ENCODE peak calls at places on chromosomes 11 and 22, in ten cellular contexts. K, F, J, I, O, S, N, R, L and T are unnamed samples.

GRCh38 chr22:32531955-32532818 is 57.6 kb downstream of the FBXO7 start:
- DNase-seq in K (no peak), F (no peak), J (peak; percentile 86), I (no peak), O (no peak), S (no peak), N (peak; percentile 96), R (no peak), L (peak; percentile 92), T (peak; percentile 89)

GRCh38 chr11:7904910-7905309 is 26.2 kb downstream of the OR10A6 start:
- DNase-seq in K (no peak), F (no peak), J (no peak), I (no peak), O (no peak), S (no peak), N (no peak), R (no peak), L (no peak), T (peak; percentile 65)

GRCh38 chr11:61949169-61950034 is 749 bp upstream of the BEST1 start:
- DNase-seq in K (no peak), F (no peak), J (peak; percentile 76), I (no peak), O (peak; percentile 79), S (peak; percentile 81), N (peak; percentile 86), R (peak; percentile 42), L (peak; percentile 95), T (peak; percentile 65)

GRCh38 chr22:47567741-47568140 is 805.3 kb downstream of the TBC1D22A start:
- DNase-seq in K (no peak), F (no peak), J (no peak), I (no peak), O (no peak), S (peak; percentile 10), N (peak; percentile 21), R (no peak), L (no peak), T (no peak)

GRCh38 chr11:1772270-1773130 is 8.8 kb upstream of the CTSD start:
- DNase-seq in K (peak; percentile 35), F (peak; percentile 29), J (no peak), I (no peak), O (no peak), S (no peak), N (peak; percentile 92), R (no peak), L (peak; percentile 79), T (peak; percentile 94)

GRCh38 chr22:30390974-30391691 is 3.9 kb upstream of the RNF215 start:
- DNase-seq in K (peak; percentile 59), F (peak; percentile 44), J (no peak), I (peak; percentile 76), O (peak; percentile 52), S (peak; percentile 77), N (peak; percentile 75), R (peak; percentile 87), L (no peak), T (peak; percentile 85)

GRCh38 chr11:11569936-11570491 is 51.8 kb downstream of the GALNT18 start:
- DNase-seq in K (no peak), F (no peak), J (peak; percentile 28), I (no peak), O (no peak), S (no peak), N (no peak), R (no peak), L (peak; percentile 54), T (no peak)

GRCh38 chr11:77147668-77148321 is 19.7 kb downstream of the MYO7A start:
- DNase-seq in K (no peak), F (no peak), J (no peak), I (no peak), O (no peak), S (no peak), N (no peak), R (peak; percentile 53), L (no peak), T (peak; percentile 13)

GRCh38 chr11:2098691-2099522 is 40.3 kb downstream of the IGF2 start:
- DNase-seq in K (no peak), F (no peak), J (no peak), I (no peak), O (no peak), S (no peak), N (no peak), R (no peak), L (no peak), T (no peak)

GRCh38 chr11:123755813-123756212 is 1.5 kb upstream of the OR6X1 start:
- DNase-seq in K (no peak), F (no peak), J (no peak), I (no peak), O (no peak), S (no peak), N (no peak), R (no peak), L (no peak), T (no peak)

GRCh38 chr11:8082391-8083087 is 1.5 kb downstream of the TUB start:
- DNase-seq in K (no peak), F (no peak), J (no peak), I (no peak), O (no peak), S (no peak), N (no peak), R (no peak), L (peak; percentile 58), T (no peak)

GRCh38 chr11:67027943-67028542 is 5.1 kb downstream of the SYT12 start:
- DNase-seq in K (no peak), F (no peak), J (no peak), I (no peak), O (no peak), S (no peak), N (no peak), R (peak; percentile 63), L (no peak), T (no peak)

GRCh38 chr11:70076461-70076931 is 1.6 kb upstream of the ANO1 start:
- DNase-seq in K (no peak), F (no peak), J (no peak), I (no peak), O (no peak), S (no peak), N (peak; percentile 45), R (no peak), L (peak; percentile 35), T (no peak)

GRCh38 chr11:19938051-19938856 is 222.0 kb downstream of the DBX1 start:
- DNase-seq in K (no peak), F (no peak), J (no peak), I (peak; percentile 61), O (no peak), S (peak; percentile 78), N (no peak), R (peak; percentile 69), L (no peak), T (peak; percentile 77)

GRCh38 chr22:42613869-42614268 is 814 bp downstream of the POLDIP3 start:
- DNase-seq in K (no peak), F (no peak), J (no peak), I (no peak), O (no peak), S (no peak), N (no peak), R (peak; percentile 63), L (no peak), T (peak; percentile 51)

GRCh38 chr11:123111465-123111864 is 49.5 kb upstream of the HSPA8 start:
- DNase-seq in K (no peak), F (no peak), J (no peak), I (peak; percentile 36), O (no peak), S (peak; percentile 50), N (no peak), R (peak; percentile 66), L (no peak), T (peak; percentile 77)

GRCh38 chr11:405976-406795 is 8.6 kb downstream of the SIGIRR start:
- DNase-seq in K (no peak), F (no peak), J (no peak), I (no peak), O (no peak), S (no peak), N (no peak), R (no peak), L (no peak), T (no peak)

GRCh38 chr11:131977231-131977630 is 606.8 kb downstream of the NTM start:
- DNase-seq in K (no peak), F (no peak), J (no peak), I (no peak), O (no peak), S (no peak), N (no peak), R (no peak), L (no peak), T (peak; percentile 96)

GRCh38 chr11:35011944-35012343 is 95.5 kb downstream of the PDHX start:
- DNase-seq in K (no peak), F (no peak), J (no peak), I (no peak), O (no peak), S (no peak), N (no peak), R (no peak), L (no peak), T (no peak)

GRCh38 chr22:28435271-28435825 is 244.3 kb downstream of the TTC28 start:
- DNase-seq in K (no peak), F (no peak), J (no peak), I (no peak), O (peak; percentile 92), S (no peak), N (no peak), R (no peak), L (no peak), T (no peak)

GRCh38 chr11:85589373-85589772 is 37.8 kb downstream of the DLG2 start:
- DNase-seq in K (no peak), F (no peak), J (no peak), I (no peak), O (no peak), S (no peak), N (no peak), R (no peak), L (no peak), T (no peak)

GRCh38 chr11:89267660-89268302 is 90.1 kb downstream of the TYR start:
- DNase-seq in K (no peak), F (no peak), J (no peak), I (no peak), O (no peak), S (no peak), N (no peak), R (no peak), L (no peak), T (no peak)

GRCh38 chr11:67632175-67632981 is 2.6 kb upstream of the NUDT8 start:
- DNase-seq in K (no peak), F (no peak), J (no peak), I (no peak), O (peak; percentile 71), S (no peak), N (no peak), R (no peak), L (no peak), T (no peak)

GRCh38 chr11:86481399-86481798 is 106.7 kb downstream of the CCDC81 start:
- DNase-seq in K (no peak), F (no peak), J (no peak), I (no peak), O (no peak), S (no peak), N (no peak), R (no peak), L (no peak), T (no peak)

GRCh38 chr11:113110046-113110445 is 148.8 kb downstream of the NCAM1 start:
- DNase-seq in K (no peak), F (no peak), J (no peak), I (no peak), O (no peak), S (no peak), N (no peak), R (no peak), L (no peak), T (no peak)

GRCh38 chr11:32005786-32006406 is 85.0 kb upstream of the RCN1 start:
- DNase-seq in K (no peak), F (no peak), J (no peak), I (no peak), O (no peak), S (no peak), N (no peak), R (no peak), L (no peak), T (peak; percentile 82)

GRCh38 chr22:37910863-37911262 is 4.8 kb downstream of the MICALL1 start:
- DNase-seq in K (no peak), F (no peak), J (no peak), I (no peak), O (no peak), S (no peak), N (no peak), R (no peak), L (peak; percentile 50), T (no peak)

GRCh38 chr11:1127664-1128162 is 30.0 kb upstream of the MUC5AC start:
- DNase-seq in K (no peak), F (no peak), J (no peak), I (no peak), O (no peak), S (no peak), N (no peak), R (no peak), L (no peak), T (no peak)